ENCODE peak calls at places on chromosomes 3 and 15, in ten cellular contexts. S is mesenchymal stem cell, R is astrocyte, D is stomach, Y is breast epithelium, N is HCT116, X is PC-3, Q is left ventricle myocardium inferior, V is right cardiac atrium, K is prostate gland. T is an unnamed sample.

GRCh38 chr15:37099321-37100108 is 834 bp downstream of the MEIS2 start:
- DNase-seq in S (peak; percentile 59), R (no peak), D (no peak), Y (no peak), N (peak; percentile 16), X (peak; percentile 77), Q (no peak), V (peak; percentile 40), K (no peak), T (no peak)

GRCh38 chr15:58724471-58724870 is 25.0 kb downstream of the ADAM10 start:
- DNase-seq in S (peak; percentile 70), R (peak; percentile 56), D (no peak), Y (no peak), N (no peak), X (no peak), Q (no peak), V (no peak), K (no peak), T (no peak)

GRCh38 chr15:100665570-100665969 is 63.2 kb downstream of the ASB7 start:
- DNase-seq in S (peak; percentile 32), R (no peak), D (no peak), Y (no peak), N (no peak), X (peak; percentile 67), Q (no peak), V (no peak), K (no peak), T (no peak)

GRCh38 chr3:33898901-33899300 is 100.5 kb downstream of the PDCD6IP start:
- DNase-seq in S (no peak), R (no peak), D (no peak), Y (no peak), N (no peak), X (no peak), Q (no peak), V (no peak), K (no peak), T (no peak)

GRCh38 chr3:58874795-58875194 is 175.0 kb downstream of the CFAP20DC start:
- DNase-seq in S (no peak), R (peak; percentile 53), D (no peak), Y (no peak), N (peak; percentile 64), X (peak; percentile 88), Q (no peak), V (no peak), K (no peak), T (no peak)

GRCh38 chr3:66038726-66039589 is at the start of gene MAGI1:
- DNase-seq in S (peak; percentile 95), R (peak; percentile 94), D (peak; percentile 92), Y (peak; percentile 88), N (peak; percentile 88), X (peak; percentile 85), Q (peak; percentile 87), V (peak; percentile 90), K (peak; percentile 88), T (peak; percentile 91)

GRCh38 chr15:65060641-65061397 is 7.0 kb downstream of the RASL12 start:
- DNase-seq in S (no peak), R (no peak), D (no peak), Y (no peak), N (no peak), X (no peak), Q (peak; percentile 56), V (peak; percentile 83), K (no peak), T (no peak)

GRCh38 chr3:125644036-125645025 is 49.0 kb upstream of the OSBPL11 start:
- DNase-seq in S (peak; percentile 45), R (no peak), D (no peak), Y (no peak), N (no peak), X (no peak), Q (peak; percentile 22), V (peak; percentile 69), K (no peak), T (peak; percentile 52)

GRCh38 chr3:78907367-78907766 is 860.4 kb downstream of the ROBO1 start:
- DNase-seq in S (peak; percentile 33), R (no peak), D (no peak), Y (no peak), N (no peak), X (no peak), Q (no peak), V (no peak), K (no peak), T (no peak)

GRCh38 chr15:77496710-77497107 is 76.0 kb downstream of the HMG20A start:
- DNase-seq in S (peak; percentile 90), R (peak; percentile 94), D (peak; percentile 80), Y (peak; percentile 73), N (peak; percentile 26), X (peak; percentile 76), Q (peak; percentile 91), V (peak; percentile 89), K (peak; percentile 67), T (peak; percentile 86)

GRCh38 chr3:41893977-41894376 is 67.9 kb downstream of the ULK4 start:
- DNase-seq in S (peak; percentile 57), R (peak; percentile 40), D (no peak), Y (no peak), N (peak; percentile 51), X (peak; percentile 71), Q (no peak), V (no peak), K (peak; percentile 29), T (no peak)

GRCh38 chr3:147649475-147649874 is 240.3 kb downstream of the ZIC1 start:
- DNase-seq in S (no peak), R (no peak), D (no peak), Y (no peak), N (no peak), X (no peak), Q (no peak), V (no peak), K (no peak), T (no peak)

GRCh38 chr3:110389005-110389404 is 682.6 kb upstream of the NECTIN3 start:
- DNase-seq in S (no peak), R (no peak), D (no peak), Y (no peak), N (no peak), X (no peak), Q (no peak), V (no peak), K (no peak), T (no peak)

GRCh38 chr15:51706931-51707608 is 25.8 kb downstream of the SCG3 start:
- DNase-seq in S (peak; percentile 51), R (peak; percentile 10), D (no peak), Y (no peak), N (no peak), X (no peak), Q (no peak), V (no peak), K (no peak), T (no peak)

GRCh38 chr3:45983865-45984264 is 11.8 kb downstream of the FYCO1 start:
- DNase-seq in S (no peak), R (no peak), D (no peak), Y (no peak), N (no peak), X (no peak), Q (no peak), V (no peak), K (no peak), T (no peak)
- H3K4me1 ChIP-seq in S (peaks cover 11% of the 10 kb centered on the region), R (peaks cover 42% of the 10 kb centered on the region), D (peaks cover 76% of the 10 kb centered on the region), Y (peaks cover 48% of the 10 kb centered on the region), N (no peaks in the 10 kb centered on the region), X (peaks cover 63% of the 10 kb centered on the region), Q (peaks cover 82% of the 10 kb centered on the region), V (peaks cover 26% of the 10 kb centered on the region), K (peaks cover 36% of the 10 kb centered on the region), T (peaks cover 9% of the 10 kb centered on the region)

GRCh38 chr3:71240035-71240434 is 343.5 kb downstream of the FOXP1 start:
- DNase-seq in S (no peak), R (no peak), D (no peak), Y (no peak), N (no peak), X (no peak), Q (no peak), V (no peak), K (no peak), T (no peak)
- H3K4me1 ChIP-seq in S (peaks cover 2% of the 10 kb centered on the region), R (peaks cover 12% of the 10 kb centered on the region), D (peaks cover 14% of the 10 kb centered on the region), Y (no peaks in the 10 kb centered on the region), N (no peaks in the 10 kb centered on the region), X (peaks cover 8% of the 10 kb centered on the region), Q (peaks cover 44% of the 10 kb centered on the region), V (peaks cover 6% of the 10 kb centered on the region), K (no peaks in the 10 kb centered on the region), T (no peaks in the 10 kb centered on the region)

DNA sequence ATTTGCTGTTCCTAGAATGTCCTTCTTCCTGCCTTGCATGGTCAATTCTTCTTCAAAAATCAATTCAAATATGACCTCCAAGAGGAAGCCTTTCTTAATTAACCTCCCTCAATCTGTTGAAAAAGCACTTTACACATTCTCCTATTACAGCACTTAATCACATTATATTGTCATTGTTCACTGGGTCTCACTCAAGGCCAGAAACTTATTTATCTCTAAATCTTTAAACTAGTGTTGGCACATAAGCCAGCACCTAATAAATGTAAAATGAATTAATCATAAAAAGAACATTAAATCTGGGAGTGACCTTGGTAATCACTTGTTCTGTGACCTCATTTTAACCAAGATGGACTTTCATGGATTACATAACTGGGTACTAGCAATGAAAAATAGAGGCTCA is 22.2 kb downstream of the MSL2 start:
- DNase-seq in S (no peak), R (no peak), D (no peak), Y (no peak), N (no peak), X (no peak), Q (no peak), V (no peak), K (no peak), T (no peak)
- H3K4me1 ChIP-seq in S (peaks cover 3% of the 10 kb centered on the region), R (peaks cover 5% of the 10 kb centered on the region), D (peaks cover 14% of the 10 kb centered on the region), Y (no peaks in the 10 kb centered on the region), N (no peaks in the 10 kb centered on the region), X (peaks cover 16% of the 10 kb centered on the region), Q (peaks cover 84% of the 10 kb centered on the region), V (peaks cover 13% of the 10 kb centered on the region), K (no peaks in the 10 kb centered on the region), T (peaks cover 6% of the 10 kb centered on the region)

GRCh38 chr3:49349617-49350114 is 8.5 kb downstream of the GPX1 start:
- DNase-seq in S (no peak), R (no peak), D (no peak), Y (no peak), N (no peak), X (no peak), Q (no peak), V (no peak), K (no peak), T (no peak)

GRCh38 chr3:49341996-49342395 is 2.1 kb upstream of the USP4 start:
- DNase-seq in S (no peak), R (no peak), D (no peak), Y (no peak), N (no peak), X (no peak), Q (no peak), V (no peak), K (no peak), T (no peak)

GRCh38 chr3:49343163-49343562 is 3.3 kb upstream of the USP4 start:
- DNase-seq in S (no peak), R (no peak), D (no peak), Y (no peak), N (no peak), X (no peak), Q (no peak), V (no peak), K (no peak), T (no peak)

GRCh38 chr3:49351521-49352011 is 6.6 kb downstream of the GPX1 start:
- DNase-seq in S (peak; percentile 93), R (peak; percentile 88), D (no peak), Y (no peak), N (no peak), X (peak; percentile 85), Q (no peak), V (no peak), K (no peak), T (no peak)

DNA sequence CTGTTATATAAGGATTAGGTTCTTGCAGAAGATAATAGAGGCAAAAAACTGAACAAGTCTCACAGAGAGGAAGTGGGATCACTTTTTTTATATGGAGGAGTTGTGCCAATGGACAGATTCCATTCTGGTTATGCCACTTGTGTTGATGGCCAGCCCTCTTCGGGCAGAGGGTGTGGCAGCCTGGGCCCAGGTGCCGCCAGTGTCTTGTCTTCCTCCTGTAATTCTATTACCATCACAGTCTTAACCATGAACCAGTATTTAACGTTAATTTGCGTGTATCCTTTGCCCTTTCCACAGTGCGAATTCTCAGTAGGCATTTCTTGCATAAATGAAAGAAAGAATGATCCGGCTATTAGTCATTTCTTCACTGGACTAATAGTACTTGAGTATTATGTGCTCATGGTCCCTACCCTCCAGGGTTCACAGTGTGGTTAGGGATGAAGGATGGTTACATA is 7.0 kb upstream of the USP4 start:
- DNase-seq in S (peak; percentile 34), R (peak; percentile 80), D (no peak), Y (no peak), N (no peak), X (peak; percentile 83), Q (no peak), V (no peak), K (peak; percentile 49), T (no peak)
- H3K4me1 ChIP-seq in S (peaks cover 9% of the 10 kb centered on the region), R (peaks cover 16% of the 10 kb centered on the region), D (peaks cover 11% of the 10 kb centered on the region), Y (no peaks in the 10 kb centered on the region), N (peaks cover 7% of the 10 kb centered on the region), X (peaks cover 35% of the 10 kb centered on the region), Q (peaks cover 14% of the 10 kb centered on the region), V (no peaks in the 10 kb centered on the region), K (no peaks in the 10 kb centered on the region), T (no peaks in the 10 kb centered on the region)